ENCODE peak calls at places on chromosomes 11 and 22, in ten cellular contexts. C is stomach, E is A549, L is aorta, Y is epithelial cell of prostate, B is colonic mucosa, R is substantia nigra, H is heart right ventricle, A is AG04450, Z is adrenal gland. O is an unnamed sample.
A peak's percentile ranks its signal among the peaks of the same experiment; 100 is the strongest.

GRCh38 chr22:31244044-31244942 is 32.2 kb downstream of the LIMK2 start:
- DNase-seq in H (no peak), Z (no peak), Y (no peak), A (peak; percentile 51), E (peak; percentile 51), C (no peak), B (no peak), L (peak; percentile 77), R (no peak), O (no peak)

GRCh38 chr11:13303668-13304649 is 26.4 kb downstream of the BMAL1 start:
- DNase-seq in Y (no peak), C (no peak), Z (peak; percentile 36), L (peak; percentile 61), E (no peak), R (no peak), B (no peak), A (no peak), H (no peak), O (no peak)

GRCh38 chr11:112605093-112605666 is 344.5 kb upstream of the PLET1 start:
- DNase-seq in R (no peak), C (no peak), L (no peak), A (no peak), Z (no peak), E (no peak), B (no peak), H (no peak), Y (no peak), O (no peak)

GRCh38 chr22:45805413-45805812 is 133.8 kb downstream of the ATXN10 start:
- DNase-seq in H (peak; percentile 36), B (no peak), R (no peak), Y (no peak), L (no peak), E (no peak), A (no peak), C (no peak), Z (no peak), O (no peak)

GRCh38 chr22:35442471-35442870 is 42.5 kb downstream of the MCM5 start:
- DNase-seq in Y (no peak), A (no peak), R (no peak), L (no peak), Z (no peak), E (no peak), C (no peak), B (no peak), H (no peak), O (no peak)

GRCh38 chr11:13339196-13340153 is 61.9 kb downstream of the BMAL1 start:
- DNase-seq in Z (peak; percentile 52), L (no peak), R (no peak), E (peak; percentile 83), C (no peak), A (peak; percentile 96), H (no peak), B (no peak), Y (peak; percentile 64), O (no peak)

GRCh38 chr22:21760640-21761039 is 25.0 kb upstream of the YPEL1 start:
- DNase-seq in Z (no peak), L (no peak), H (no peak), Y (no peak), R (no peak), A (peak; percentile 84), E (no peak), B (no peak), C (no peak), O (no peak)

GRCh38 chr11:75066061-75066460 is 30.6 kb downstream of the OR2AT4 start:
- DNase-seq in A (no peak), R (no peak), Y (no peak), Z (no peak), L (no peak), H (no peak), B (no peak), E (no peak), C (no peak), O (no peak)

GRCh38 chr11:12279672-12280108 is 97.7 kb upstream of the PARVA start:
- DNase-seq in R (no peak), C (peak; percentile 23), A (no peak), L (no peak), B (peak; percentile 14), Y (no peak), H (no peak), E (no peak), Z (no peak), O (no peak)

GRCh38 chr11:58707767-58708166 is 24.0 kb downstream of the GLYAT start:
- DNase-seq in B (no peak), L (no peak), R (no peak), H (no peak), C (no peak), Z (no peak), Y (no peak), E (no peak), A (no peak), O (no peak)

GRCh38 chr22:38996105-38996504 is 14.0 kb downstream of the APOBEC3B start:
- DNase-seq in A (no peak), Y (no peak), H (no peak), L (peak; percentile 38), B (no peak), R (no peak), E (no peak), C (no peak), Z (no peak), O (no peak)
- H3K27ac ChIP-seq in A (no peak overlapping the region), Y (no peak overlapping the region), H (no peak overlapping the region), L (no peak overlapping the region), B (no peak overlapping the region), R (no peak overlapping the region), E (no peak overlapping the region), C (no peak overlapping the region), Z (no peak overlapping the region), O (no peak overlapping the region)

DNA sequence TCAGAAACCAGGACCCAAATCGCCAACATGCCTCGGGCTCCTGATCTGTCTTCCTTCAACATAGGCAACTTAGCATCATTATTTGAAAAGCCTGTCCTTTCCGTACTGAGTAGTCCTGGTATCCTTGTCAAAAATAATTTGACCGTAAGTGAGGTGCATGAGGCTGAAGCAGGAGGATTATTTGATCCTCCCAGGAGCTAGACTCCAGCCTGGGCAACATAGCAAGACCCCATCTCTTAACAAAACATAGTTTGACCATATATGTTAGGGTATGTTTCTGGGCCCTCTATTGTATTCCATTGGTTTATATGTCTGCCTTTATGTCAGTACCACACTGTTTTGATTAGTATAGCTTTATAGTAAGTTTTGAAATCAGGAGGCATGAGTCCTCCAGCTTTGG is 112.5 kb downstream of the MICAL3 start:
- DNase-seq in Y (no peak), Z (no peak), R (no peak), B (no peak), C (no peak), E (no peak), H (no peak), A (no peak), L (no peak), O (no peak)
- H3K27ac ChIP-seq in Y (peak overlapping the region; percentile 43), Z (peak overlapping the region; percentile 88), R (peak overlapping the region; percentile 94), B (no peak overlapping the region), C (peak overlapping the region; percentile 75), E (no peak overlapping the region), H (peak overlapping the region; percentile 16), A (peak overlapping the region; percentile 87), L (no peak overlapping the region), O (peak overlapping the region; percentile 74)

GRCh38 chr11:3135491-3136440 is 29.3 kb downstream of the OSBPL5 start:
- DNase-seq in Y (no peak), L (peak; percentile 35), B (no peak), A (no peak), Z (no peak), R (no peak), E (no peak), C (no peak), H (no peak), O (no peak)
- H3K27ac ChIP-seq in Y (no peak overlapping the region), L (no peak overlapping the region), B (no peak overlapping the region), A (no peak overlapping the region), Z (no peak overlapping the region), R (no peak overlapping the region), E (no peak overlapping the region), C (no peak overlapping the region), H (no peak overlapping the region), O (no peak overlapping the region)

GRCh38 chr11:65436412-65437032 is 13.9 kb downstream of the NEAT1 start:
- DNase-seq in R (no peak), A (no peak), E (no peak), L (no peak), Y (no peak), C (peak; percentile 24), Z (peak; percentile 46), H (no peak), B (peak; percentile 29), O (peak; percentile 36)

GRCh38 chr11:65439331-65440181 is 17.0 kb downstream of the NEAT1 start:
- DNase-seq in A (no peak), Z (peak; percentile 49), L (no peak), Y (no peak), H (no peak), R (no peak), E (no peak), C (peak; percentile 24), B (peak; percentile 16), O (peak; percentile 57)

GRCh38 chr11:65440831-65441499 is 18.4 kb downstream of the NEAT1 start:
- DNase-seq in H (no peak), A (no peak), Z (peak; percentile 48), Y (no peak), R (no peak), B (no peak), C (no peak), L (no peak), E (no peak), O (peak; percentile 73)

GRCh38 chr11:65437436-65438227 is 15.0 kb downstream of the NEAT1 start:
- DNase-seq in C (peak; percentile 26), H (no peak), R (no peak), Z (peak; percentile 38), Y (no peak), E (no peak), L (no peak), A (no peak), B (no peak), O (peak; percentile 71)

DNA sequence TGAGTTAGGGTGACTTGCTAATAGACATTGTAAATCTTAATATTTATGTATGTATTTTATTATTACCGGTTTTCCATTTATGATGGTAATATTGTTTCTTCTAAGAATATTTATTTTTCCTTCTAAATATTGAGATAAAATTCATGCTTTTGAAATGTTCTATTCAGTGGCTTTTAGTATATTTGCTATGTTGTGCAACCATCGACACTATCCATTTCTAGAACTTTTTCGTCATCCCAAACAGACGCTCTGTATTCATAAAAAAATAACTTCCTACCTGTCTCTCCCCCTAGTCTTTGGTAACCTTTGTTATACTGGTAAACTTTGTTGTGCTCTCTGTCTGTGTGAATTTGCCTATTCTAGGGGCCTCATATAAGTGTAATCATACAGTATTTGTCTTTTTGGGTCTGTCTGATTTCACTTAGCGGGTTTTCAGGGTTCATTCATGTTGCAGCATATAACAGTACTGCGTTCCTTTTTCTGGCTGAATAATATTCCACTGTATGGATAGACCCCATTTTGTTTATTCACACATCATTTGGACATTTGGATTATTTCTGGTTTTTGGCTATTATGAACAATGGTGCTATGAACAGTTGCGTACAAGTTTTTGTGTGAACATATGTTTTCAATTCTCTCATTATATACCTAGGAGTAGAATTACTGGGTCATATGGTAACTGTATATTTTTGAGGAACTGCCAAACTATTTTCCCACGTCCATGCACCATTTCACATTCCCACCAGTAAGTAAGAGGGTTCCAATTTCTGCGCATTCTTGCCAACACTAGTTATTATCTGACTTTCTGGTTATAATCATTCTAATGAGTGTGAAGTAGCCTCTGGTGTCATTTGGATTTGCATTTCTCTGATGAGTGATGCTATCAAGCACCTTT is 15.9 kb downstream of the NEAT1 start:
- DNase-seq in L (no peak), Z (peak; percentile 9), A (no peak), C (no peak), Y (no peak), B (no peak), E (no peak), H (no peak), R (no peak), O (no peak)
- H3K27ac ChIP-seq in L (no peak overlapping the region), Z (peak overlapping the region; percentile 85), A (no peak overlapping the region), C (peak overlapping the region; percentile 54), Y (peak overlapping the region; percentile 67), B (no peak overlapping the region), E (peak overlapping the region; percentile 73), H (no peak overlapping the region), R (no peak overlapping the region), O (no peak overlapping the region)